ENCODE peak calls at places on chromosomes 3 and 15, in ten cellular contexts. B, P, A, E, W, G, D, J, C and O are unnamed samples.

GRCh38 chr3:39327746-39328349 is 1.7 kb upstream of the CCR8 start:
- DNase-seq in B (no peak), P (no peak), A (no peak), E (no peak), W (peak; percentile 24), G (no peak), D (no peak), J (peak; percentile 53), C (no peak), O (no peak)

GRCh38 chr3:46500631-46501377 is 3.0 kb downstream of the RTP3 start:
- DNase-seq in B (no peak), P (no peak), A (no peak), E (no peak), W (no peak), G (no peak), D (no peak), J (no peak), C (no peak), O (no peak)

GRCh38 chr3:110575702-110576101 is 495.9 kb upstream of the NECTIN3 start:
- DNase-seq in B (no peak), P (no peak), A (no peak), E (no peak), W (no peak), G (no peak), D (no peak), J (no peak), C (no peak), O (no peak)

GRCh38 chr3:4587061-4587837 is 94.1 kb downstream of the ITPR1 start:
- DNase-seq in B (no peak), P (no peak), A (no peak), E (no peak), W (peak; percentile 13), G (no peak), D (no peak), J (no peak), C (no peak), O (no peak)

GRCh38 chr3:64093825-64094712 is 70.8 kb upstream of the PSMD6 start:
- DNase-seq in B (no peak), P (no peak), A (no peak), E (no peak), W (no peak), G (no peak), D (no peak), J (no peak), C (no peak), O (no peak)

GRCh38 chr3:151087648-151088047 is 2.2 kb downstream of the MED12L start:
- DNase-seq in B (no peak), P (no peak), A (no peak), E (no peak), W (no peak), G (no peak), D (no peak), J (no peak), C (no peak), O (no peak)

GRCh38 chr3:48663489-48664312 is 1.0 kb upstream of the CELSR3 start:
- DNase-seq in B (peak; percentile 93), P (peak; percentile 88), A (peak; percentile 98), E (peak; percentile 66), W (peak; percentile 97), G (peak; percentile 99), D (peak; percentile 97), J (peak; percentile 88), C (peak; percentile 92), O (peak; percentile 77)

GRCh38 chr15:84828433-84828908 is 11.3 kb downstream of the ALPK3 start:
- DNase-seq in B (no peak), P (peak; percentile 76), A (no peak), E (no peak), W (no peak), G (no peak), D (no peak), J (no peak), C (no peak), O (no peak)

GRCh38 chr3:50573566-50574279 is 4.4 kb downstream of the HEMK1 start:
- DNase-seq in B (no peak), P (no peak), A (no peak), E (peak; percentile 44), W (peak; percentile 97), G (no peak), D (no peak), J (no peak), C (peak; percentile 93), O (no peak)

GRCh38 chr15:28899061-28899738 is 13.4 kb downstream of the APBA2 start:
- DNase-seq in B (no peak), P (no peak), A (no peak), E (no peak), W (no peak), G (no peak), D (no peak), J (no peak), C (no peak), O (no peak)

GRCh38 chr3:94146455-94146854 is 83.6 kb downstream of the NSUN3 start:
- DNase-seq in B (no peak), P (no peak), A (no peak), E (no peak), W (no peak), G (no peak), D (no peak), J (no peak), C (no peak), O (no peak)

GRCh38 chr15:45635763-45636292 is 999 bp downstream of the SQOR start:
- DNase-seq in B (no peak), P (no peak), A (no peak), E (no peak), W (no peak), G (no peak), D (no peak), J (no peak), C (no peak), O (no peak)

GRCh38 chr3:172658344-172659245 is 52.3 kb downstream of the NCEH1 start:
- DNase-seq in B (no peak), P (no peak), A (peak; percentile 49), E (no peak), W (no peak), G (peak; percentile 98), D (no peak), J (no peak), C (no peak), O (no peak)

GRCh38 chr3:52752045-52752660 is 18.6 kb downstream of the NEK4 start:
- DNase-seq in B (no peak), P (no peak), A (no peak), E (no peak), W (no peak), G (no peak), D (no peak), J (no peak), C (no peak), O (no peak)

GRCh38 chr15:47561102-47561501 is 156.2 kb upstream of the SEMA6D start:
- DNase-seq in B (no peak), P (no peak), A (no peak), E (no peak), W (no peak), G (no peak), D (no peak), J (no peak), C (no peak), O (no peak)

GRCh38 chr15:75902129-75902557 is 1.5 kb upstream of the FBXO22 start:
- DNase-seq in B (no peak), P (no peak), A (peak; percentile 20), E (no peak), W (no peak), G (no peak), D (no peak), J (no peak), C (no peak), O (no peak)

GRCh38 chr3:4139462-4140140 is 163.6 kb upstream of the SETMAR start:
- DNase-seq in B (no peak), P (no peak), A (no peak), E (no peak), W (no peak), G (no peak), D (no peak), J (no peak), C (no peak), O (no peak)

GRCh38 chr3:189144645-189145044 is 27.1 kb upstream of the TPRG1 start:
- DNase-seq in B (no peak), P (no peak), A (no peak), E (no peak), W (peak; percentile 25), G (no peak), D (no peak), J (no peak), C (peak; percentile 43), O (no peak)

GRCh38 chr3:11556234-11556633 is 87.5 kb downstream of the VGLL4 start:
- DNase-seq in B (no peak), P (no peak), A (no peak), E (no peak), W (no peak), G (no peak), D (no peak), J (no peak), C (no peak), O (no peak)

GRCh38 chr3:49132437-49133225 is at the start of gene LAMB2:
- DNase-seq in B (peak; percentile 34), P (peak; percentile 83), A (peak; percentile 90), E (no peak), W (peak; percentile 6), G (peak; percentile 74), D (peak; percentile 71), J (no peak), C (no peak), O (no peak)

GRCh38 chr3:67986703-67987102 is 332.3 kb upstream of the SUCLG2 start:
- DNase-seq in B (no peak), P (no peak), A (no peak), E (no peak), W (no peak), G (no peak), D (no peak), J (no peak), C (no peak), O (no peak)

GRCh38 chr3:59790241-59790640 is 740.4 kb upstream of the CFAP20DC start:
- DNase-seq in B (no peak), P (no peak), A (no peak), E (no peak), W (no peak), G (no peak), D (no peak), J (no peak), C (no peak), O (no peak)

GRCh38 chr3:15339786-15340215 is 7.4 kb upstream of the SH3BP5 start:
- DNase-seq in B (no peak), P (no peak), A (no peak), E (no peak), W (no peak), G (peak; percentile 34), D (no peak), J (no peak), C (no peak), O (no peak)

GRCh38 chr3:150410311-150411105 is 2.4 kb downstream of the TSC22D2 start:
- DNase-seq in B (peak; percentile 15), P (peak; percentile 77), A (peak; percentile 15), E (no peak), W (peak; percentile 62), G (peak; percentile 48), D (peak; percentile 15), J (peak; percentile 15), C (peak; percentile 42), O (peak; percentile 5)

GRCh38 chr3:185460719-185461350 is 38.0 kb downstream of the TMEM41A start:
- DNase-seq in B (no peak), P (no peak), A (peak; percentile 38), E (no peak), W (no peak), G (peak; percentile 39), D (no peak), J (no peak), C (no peak), O (no peak)

GRCh38 chr3:114111060-114111790 is 54.7 kb downstream of the QTRT2 start:
- DNase-seq in B (no peak), P (no peak), A (no peak), E (no peak), W (no peak), G (no peak), D (no peak), J (no peak), C (no peak), O (no peak)